ENCODE peak calls at places on chromosome 19, in six cellular contexts. K is left lung, I is cardiac muscle cell, X is heart right ventricle, D is H9, P is thoracic aorta. F is an unnamed sample.

GRCh38 chr19:31315621-31316011 is 33.6 kb downstream of the TSHZ3 start:
- DNase-seq in K (no peak), I (no peak), X (no peak), D (no peak), P (no peak), F (no peak)

GRCh38 chr19:35710784-35711723 is 6.7 kb downstream of the ZBTB32 start:
- DNase-seq in K (no peak), I (no peak), X (no peak), D (no peak), P (no peak), F (no peak)

GRCh38 chr19:53552001-53552721 is 14.2 kb downstream of the ZNF331 start:
- DNase-seq in K (no peak), I (no peak), X (no peak), D (no peak), P (no peak), F (no peak)

GRCh38 chr19:8904597-8904996 is 72.4 kb downstream of the MBD3L1 start:
- DNase-seq in K (no peak), I (no peak), X (no peak), D (no peak), P (no peak), F (no peak)

GRCh38 chr19:18013621-18014111 is 5.7 kb downstream of the ARRDC2 start:
- DNase-seq in K (no peak), I (peak), X (no peak), D (no peak), P (no peak), F (no peak)

GRCh38 chr19:29672319-29672932 is 7.2 kb downstream of the PLEKHF1 start:
- DNase-seq in K (no peak), I (no peak), X (no peak), D (no peak), P (no peak), F (no peak)

GRCh38 chr19:3980353-3981251 is 4.7 kb downstream of the EEF2 start:
- DNase-seq in K (no peak), I (no peak), X (no peak), D (peak), P (no peak), F (no peak)

GRCh38 chr19:42140125-42140754 is 8.0 kb upstream of the POU2F2 start:
- DNase-seq in K (no peak), I (peak), X (peak), D (peak), P (no peak), F (peak)

GRCh38 chr19:17090501-17091074 is 15.0 kb downstream of the MYO9B start:
- DNase-seq in K (no peak), I (no peak), X (no peak), D (no peak), P (no peak), F (no peak)

GRCh38 chr19:4557971-4558941 is 1.2 kb downstream of the SEMA6B start:
- DNase-seq in K (peak), I (peak), X (no peak), D (peak), P (no peak), F (no peak)

GRCh38 chr19:40716031-40716654 is 543 bp downstream of the COQ8B start:
- DNase-seq in K (no peak), I (no peak), X (no peak), D (peak), P (peak), F (peak)

GRCh38 chr19:9295411-9295849 is 14.2 kb downstream of the ZNF699 start:
- DNase-seq in K (no peak), I (no peak), X (no peak), D (no peak), P (no peak), F (no peak)

GRCh38 chr19:17611462-17612244 is 56.2 kb downstream of the COLGALT1 start:
- DNase-seq in K (no peak), I (no peak), X (no peak), D (no peak), P (no peak), F (no peak)

GRCh38 chr19:56837492-56837891 is 3.0 kb downstream of the PEG3 start:
- DNase-seq in K (peak), I (no peak), X (peak), D (no peak), P (peak), F (peak)
- H3K27ac ChIP-seq in K (peak), I (no peak), X (peak), D (no peak), P (peak), F (peak)

GRCh38 chr19:1113278-1113985 is 9.6 kb downstream of the GPX4 start:
- DNase-seq in K (peak), I (peak), X (peak), D (peak), P (peak), F (peak)

GRCh38 chr19:1117654-1118053 is 13.9 kb downstream of the GPX4 start:
- DNase-seq in K (no peak), I (no peak), X (no peak), D (no peak), P (no peak), F (no peak)

GRCh38 chr19:1116726-1117581 is 13.2 kb downstream of the GPX4 start:
- DNase-seq in K (peak), I (no peak), X (no peak), D (peak), P (no peak), F (no peak)

GRCh38 chr19:1113986-1114483 is 10.2 kb downstream of the GPX4 start:
- DNase-seq in K (no peak), I (no peak), X (no peak), D (no peak), P (no peak), F (peak)

DNA sequence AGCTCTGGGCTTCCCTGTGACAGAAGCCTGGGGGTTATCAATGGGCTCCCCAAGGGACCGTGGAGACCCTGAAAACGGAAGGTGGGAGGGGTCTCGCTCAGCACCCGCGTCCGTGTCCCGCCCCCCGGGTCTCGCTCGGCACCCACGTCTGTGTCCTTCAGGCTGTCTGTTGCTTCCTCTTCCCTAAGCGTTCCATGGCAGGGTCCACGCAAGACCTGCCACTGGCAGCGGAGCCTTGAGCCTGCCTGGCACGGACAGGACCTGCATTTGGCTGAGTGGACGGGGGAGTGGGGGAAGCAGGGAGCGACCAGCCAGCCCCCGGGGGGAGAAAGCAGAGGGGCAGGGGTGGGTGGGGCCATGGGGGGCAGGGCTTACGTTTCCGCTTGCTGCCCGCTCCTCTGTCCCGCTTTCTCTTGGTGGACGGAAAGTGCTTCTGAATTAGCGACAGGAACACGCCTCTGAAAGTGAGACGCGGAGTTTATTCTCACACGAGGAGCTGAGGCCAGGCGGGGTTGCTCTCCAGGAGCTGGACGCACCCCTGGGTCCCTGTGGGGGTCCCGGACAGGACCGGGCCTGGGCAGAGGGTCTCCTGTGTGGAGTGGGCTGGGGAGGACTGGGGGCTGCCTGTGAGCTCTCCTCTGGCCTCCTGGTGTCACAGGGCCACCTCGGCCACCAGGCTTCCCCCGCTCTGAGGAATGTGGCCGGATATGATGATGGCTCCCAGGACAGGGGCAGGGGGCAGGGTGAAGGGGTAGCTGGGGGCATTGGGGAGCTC is 12.0 kb downstream of the GPX4 start:
- DNase-seq in K (no peak), I (no peak), X (no peak), D (no peak), P (no peak), F (peak)
- TF ChIP-seq CTCF in K (no peak), I (no peak), X (no peak), D (no peak), P (no peak), F (no peak)

GRCh38 chr19:11247934-11248333 is 8.5 kb downstream of the ANGPTL8 start:
- DNase-seq in K (no peak), I (no peak), X (no peak), D (no peak), P (no peak), F (no peak)
- H3K27ac ChIP-seq in K (peak), I (no peak), X (peak), D (no peak), P (no peak), F (no peak)

GRCh38 chr19:28207244-28207643 is 1005.7 kb downstream of the UQCRFS1 start:
- DNase-seq in K (no peak), I (no peak), X (no peak), D (no peak), P (no peak), F (no peak)

GRCh38 chr19:28213476-28214082 is 999.4 kb downstream of the UQCRFS1 start:
- DNase-seq in K (no peak), I (no peak), X (no peak), D (no peak), P (no peak), F (no peak)

DNA sequence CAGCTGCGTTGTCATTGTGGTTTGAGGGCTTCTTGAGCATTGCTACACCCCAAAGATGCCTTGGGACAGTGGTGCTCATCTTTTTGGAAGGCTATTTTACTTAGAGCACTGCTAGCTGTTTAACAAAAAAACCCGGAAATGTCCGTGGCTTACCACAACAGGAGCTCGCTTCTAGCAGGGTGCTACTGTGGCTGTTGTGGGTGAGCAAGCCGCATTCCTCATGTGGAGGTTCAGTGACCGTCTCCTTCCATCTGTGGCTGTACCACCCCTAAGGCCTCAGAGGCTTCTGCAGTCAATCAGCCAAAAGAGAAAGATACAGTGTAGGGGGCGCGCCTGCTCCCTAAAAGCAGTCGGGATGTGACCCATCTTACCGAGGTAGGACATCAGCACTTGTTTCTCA is 1004.2 kb downstream of the UQCRFS1 start:
- DNase-seq in K (no peak), I (no peak), X (no peak), D (peak), P (no peak), F (no peak)
- TF ChIP-seq CTCF in K (no peak), I (no peak), X (no peak), D (peak), P (no peak), F (no peak)

DNA sequence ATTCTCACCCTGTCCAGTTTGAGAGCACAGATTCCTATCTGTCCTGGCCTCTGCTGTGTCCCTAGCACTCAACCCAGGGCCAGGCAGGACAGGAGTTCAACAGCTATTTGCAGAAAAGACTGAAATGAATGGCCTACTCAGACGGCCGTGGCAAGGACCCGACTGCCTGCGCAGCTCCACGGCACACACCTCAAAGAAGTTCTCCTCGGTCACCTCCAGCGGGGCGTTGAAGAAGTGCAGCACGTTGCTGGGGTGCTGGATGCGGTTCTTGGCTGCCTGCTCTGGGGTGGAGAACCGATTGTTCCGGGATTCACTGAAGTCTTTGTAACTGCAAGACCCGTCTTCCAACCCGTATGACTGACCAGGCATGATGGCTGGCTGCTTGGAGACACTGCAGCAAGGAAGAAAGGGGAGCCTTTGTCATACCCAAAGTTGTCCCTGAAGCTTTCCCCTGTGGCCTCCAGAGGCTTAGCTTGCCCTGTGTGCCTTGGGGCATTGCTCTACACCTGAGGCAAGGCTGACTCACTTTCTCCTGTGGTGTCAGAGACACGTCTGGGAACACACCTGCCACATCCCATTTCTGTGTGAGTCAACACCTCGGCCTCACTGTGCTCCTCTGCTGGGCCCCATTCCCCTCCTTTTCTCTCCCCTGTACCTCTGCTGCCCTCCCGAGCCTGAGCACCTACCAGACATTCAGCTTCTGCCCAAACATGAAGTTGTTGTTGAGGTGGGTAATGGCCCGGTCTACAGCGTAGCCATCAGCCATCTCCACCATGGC is 6.8 kb upstream of the ECH1 start:
- DNase-seq in K (no peak), I (no peak), X (no peak), D (no peak), P (no peak), F (peak)
- H3K27ac ChIP-seq in K (peak), I (peak), X (no peak), D (no peak), P (no peak), F (peak)

DNA sequence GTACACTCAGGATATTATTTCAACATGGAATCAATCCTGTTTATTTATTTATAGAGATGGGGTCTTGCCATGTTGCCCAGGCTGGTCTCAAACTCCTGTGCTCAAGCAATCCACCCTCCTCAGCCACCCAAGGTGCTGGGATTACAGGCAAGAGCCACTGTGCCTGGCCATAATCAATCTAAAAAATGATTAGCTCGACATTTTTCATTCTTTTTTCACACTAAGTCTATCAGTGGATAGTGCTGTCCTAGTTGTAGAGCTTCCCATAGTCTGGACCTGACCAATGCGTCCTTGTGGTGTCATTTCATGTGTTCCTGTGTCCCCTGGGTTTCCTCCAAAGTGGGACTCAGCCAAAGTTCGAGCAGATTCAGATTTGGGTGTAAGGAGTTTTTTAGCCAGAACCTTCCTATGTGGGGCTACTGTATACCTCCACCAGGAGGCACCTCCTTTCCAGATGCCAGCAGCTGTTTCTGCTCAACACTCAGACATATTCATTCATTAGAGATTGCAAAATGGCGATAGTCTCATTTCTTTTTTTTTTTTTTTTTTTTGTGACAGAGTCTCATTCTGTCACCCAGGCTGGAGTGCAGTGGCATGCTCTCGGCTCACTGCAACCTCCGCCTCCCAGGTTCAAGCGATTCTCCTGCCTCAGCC is 61.1 kb downstream of the MAP4K1 start:
- DNase-seq in K (peak), I (no peak), X (no peak), D (no peak), P (no peak), F (no peak)
- TF ChIP-seq CTCF in K (no peak), I (peak), X (no peak), D (peak), P (no peak), F (no peak)

GRCh38 chr19:7459773-7460172 is 29.1 kb downstream of the PEX11G start:
- DNase-seq in K (no peak), I (no peak), X (no peak), D (no peak), P (no peak), F (no peak)
- H3K27ac ChIP-seq in K (no peak), I (no peak), X (no peak), D (no peak), P (no peak), F (no peak)

F was measured in pancreas.